ENCODE peak calls at places on chromosomes 13 and 19, in four cellular contexts. Z is activated B cell treated with CpG ODN at 0.5 μM for 24 hours, N is heart left ventricle, B is choroid plexus epithelial cell. D is an unnamed sample.

GRCh38 chr19:6766357-6767080 is 716 bp downstream of the SH2D3A start:
- DNase-seq in Z (no peak), N (no peak), B (no peak), D (no peak)

GRCh38 chr13:28177877-28178276 is 39.5 kb downstream of the PAN3 start:
- DNase-seq in Z (no peak), N (no peak), B (no peak), D (no peak)

GRCh38 chr13:49320975-49321374 is 73.2 kb downstream of the CDADC1 start:
- DNase-seq in Z (no peak), N (no peak), B (peak; percentile 8), D (no peak)

GRCh38 chr13:95281258-95281602 is 20.0 kb downstream of the ABCC4 start:
- DNase-seq in Z (no peak), N (no peak), B (no peak), D (no peak)

GRCh38 chr19:51489113-51489512 is 10.8 kb downstream of the CEACAM18 start:
- DNase-seq in Z (no peak), N (no peak), B (no peak), D (no peak)

GRCh38 chr19:29404951-29405727 is 120.7 kb upstream of the VSTM2B start:
- DNase-seq in Z (no peak), N (peak; percentile 33), B (no peak), D (no peak)

GRCh38 chr13:63288576-63288975 is 1872.9 kb upstream of the PCDH20 start:
- DNase-seq in Z (no peak), N (no peak), B (peak; percentile 42), D (no peak)

GRCh38 chr13:44058586-44059238 is 179.0 kb downstream of the LACC1 start:
- DNase-seq in Z (no peak), N (no peak), B (no peak), D (no peak)

GRCh38 chr19:1417145-1417544 is 9.8 kb downstream of the DAZAP1 start:
- DNase-seq in Z (no peak), N (no peak), B (peak; percentile 88), D (no peak)

GRCh38 chr19:40704491-40705361 is 12.0 kb downstream of the COQ8B start:
- DNase-seq in Z (no peak), N (no peak), B (no peak), D (no peak)

GRCh38 chr19:41682437-41682836 is 5.6 kb downstream of the CEACAM7 start:
- DNase-seq in Z (no peak), N (no peak), B (no peak), D (no peak)

GRCh38 chr13:25085125-25085742 is 10.7 kb upstream of the PABPC3 start:
- DNase-seq in Z (no peak), N (no peak), B (peak; percentile 67), D (peak; percentile 44)

GRCh38 chr13:85772379-85772778 is 26.8 kb downstream of the SLITRK6 start:
- DNase-seq in Z (no peak), N (no peak), B (peak; percentile 25), D (no peak)

GRCh38 chr19:34171539-34171876 is 796 bp upstream of the LSM14A start:
- DNase-seq in Z (no peak), N (no peak), B (peak; percentile 72), D (no peak)

GRCh38 chr13:24032674-24033073 is 127.8 kb upstream of the SPATA13 start:
- DNase-seq in Z (no peak), N (no peak), B (peak; percentile 10), D (no peak)

GRCh38 chr13:100508996-100509395 is 79.6 kb downstream of the GGACT start:
- DNase-seq in Z (no peak), N (no peak), B (peak; percentile 69), D (no peak)

GRCh38 chr13:96444676-96445075 is 354.8 kb downstream of the HS6ST3 start:
- DNase-seq in Z (no peak), N (no peak), B (no peak), D (no peak)

GRCh38 chr19:55813906-55814305 is 17.9 kb downstream of the NLRP11 start:
- DNase-seq in Z (no peak), N (no peak), B (no peak), D (no peak)

GRCh38 chr13:101903890-101904289 is 451.4 kb downstream of the ITGBL1 start:
- DNase-seq in Z (no peak), N (no peak), B (no peak), D (no peak)

GRCh38 chr19:47272448-47273312 is 2.0 kb upstream of the INAFM1 start:
- DNase-seq in Z (no peak), N (peak; percentile 55), B (peak; percentile 77), D (peak; percentile 71)

GRCh38 chr13:94435604-94436226 is 43.8 kb downstream of the DCT start:
- DNase-seq in Z (no peak), N (no peak), B (peak; percentile 75), D (no peak)

GRCh38 chr13:19382111-19382510 is 179.2 kb downstream of the TPTE2 start:
- DNase-seq in Z (no peak), N (no peak), B (no peak), D (no peak)

GRCh38 chr13:33392794-33393371 is 107.3 kb upstream of the STARD13 start:
- DNase-seq in Z (no peak), N (no peak), B (no peak), D (no peak)

GRCh38 chr13:73960474-73960873 is 173.7 kb downstream of the KLF12 start:
- DNase-seq in Z (no peak), N (no peak), B (no peak), D (no peak)

GRCh38 chr19:14758816-14759215 is 19.5 kb downstream of the ADGRE2 start:
- DNase-seq in Z (no peak), N (no peak), B (peak; percentile 5), D (no peak)

GRCh38 chr13:31037351-31037750 is 104.9 kb downstream of the TEX26 start:
- DNase-seq in Z (no peak), N (no peak), B (no peak), D (no peak)

GRCh38 chr13:71046360-71047079 is 820.5 kb downstream of the DACH1 start:
- DNase-seq in Z (no peak), N (no peak), B (no peak), D (no peak)

GRCh38 chr19:6528544-6529121 is 2.2 kb upstream of the TNFSF9 start:
- DNase-seq in Z (peak; percentile 41), N (peak; percentile 84), B (no peak), D (no peak)

GRCh38 chr13:93673885-93674284 is 447.3 kb downstream of the GPC6 start:
- DNase-seq in Z (no peak), N (no peak), B (no peak), D (no peak)

GRCh38 chr19:18282788-18283141 is 1.3 kb upstream of the JUND start:
- DNase-seq in Z (no peak), N (no peak), B (no peak), D (no peak)

GRCh38 chr13:29384466-29384865 is 211.0 kb downstream of the SLC7A1 start:
- DNase-seq in Z (no peak), N (peak; percentile 28), B (no peak), D (no peak)

GRCh38 chr19:17747205-17748098 is 3.8 kb upstream of the FCHO1 start:
- DNase-seq in Z (peak; percentile 97), N (peak; percentile 94), B (peak; percentile 94), D (peak; percentile 98)

GRCh38 chr13:34360702-34361101 is 542.8 kb downstream of the RFC3 start:
- DNase-seq in Z (no peak), N (no peak), B (no peak), D (no peak)

GRCh38 chr19:47766670-47767069 is 11.8 kb upstream of the SELENOW start:
- DNase-seq in Z (no peak), N (no peak), B (no peak), D (no peak)

GRCh38 chr13:48160879-48161278 is 66.0 kb upstream of the MED4 start:
- DNase-seq in Z (no peak), N (peak; percentile 50), B (peak; percentile 20), D (no peak)

DNA sequence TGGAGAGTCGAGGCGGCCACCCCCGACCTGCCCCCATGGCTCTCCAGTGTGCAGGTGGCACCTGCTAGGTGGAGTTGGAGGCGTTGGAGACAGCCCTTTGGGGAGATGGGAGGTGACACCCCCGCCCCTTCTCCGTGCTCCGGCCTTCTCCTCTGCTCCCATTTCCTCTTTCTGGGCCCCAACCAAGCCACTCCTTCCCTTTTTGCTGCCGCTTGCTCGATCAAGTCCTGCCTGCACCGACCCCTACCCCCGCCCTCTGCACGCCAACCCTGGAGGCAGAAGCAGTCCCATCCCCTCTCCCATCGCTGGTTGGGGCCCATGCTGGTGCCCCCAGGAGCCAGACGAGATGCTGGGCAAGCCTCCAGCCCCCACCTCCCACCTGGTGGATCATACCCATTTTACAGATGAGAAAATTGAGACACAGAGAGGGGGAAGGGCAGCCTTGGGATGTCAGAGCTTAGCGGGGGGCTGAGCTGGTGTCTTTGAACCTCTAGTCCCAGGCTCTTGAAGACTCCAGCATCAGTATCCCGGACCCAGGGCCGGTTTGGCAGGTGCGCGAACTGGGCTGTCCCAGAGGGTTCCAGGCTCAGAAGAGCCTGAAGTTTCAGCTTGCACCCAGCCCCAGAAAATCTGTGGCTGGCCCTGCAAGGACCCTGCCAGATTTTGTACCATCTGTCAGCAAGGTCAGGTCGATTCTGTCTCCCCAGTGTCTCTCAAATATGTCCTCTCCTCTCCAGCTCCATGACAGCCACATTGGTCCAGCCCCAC is 10.3 kb downstream of the GNA15 start:
- DNase-seq in Z (no peak), N (peak; percentile 67), B (no peak), D (no peak)
- TF ChIP-seq CTCF in Z (peak; percentile 17), N (peak; percentile 71), B (no peak), D (no peak)

DNA sequence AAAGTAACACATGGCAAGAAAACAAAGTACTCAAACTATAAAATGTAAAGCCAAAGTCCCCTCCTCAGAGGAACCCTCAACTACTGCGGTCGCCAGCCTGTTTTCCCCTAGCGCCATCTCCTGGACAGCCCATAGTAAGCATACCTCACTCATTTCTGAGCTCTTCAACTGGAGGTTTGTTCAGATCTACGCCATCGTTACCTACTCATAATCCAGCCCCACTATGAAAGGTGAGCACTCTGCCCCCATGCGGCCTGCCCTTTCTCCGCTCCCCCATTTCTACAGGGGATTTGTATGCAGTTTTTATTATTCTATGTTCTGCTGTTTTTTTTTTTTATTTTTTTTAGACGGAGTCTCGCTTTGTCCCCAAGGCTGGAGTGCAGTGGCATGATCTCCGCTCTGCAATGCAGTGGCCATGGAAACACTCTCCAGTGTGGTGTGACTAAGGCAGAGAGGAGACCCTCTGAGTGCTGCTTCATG is 26.2 kb downstream of the OPA3 start:
- DNase-seq in Z (peak; percentile 26), N (no peak), B (peak; percentile 74), D (peak; percentile 64)
- TF ChIP-seq CTCF in Z (no peak), N (peak; percentile 52), B (peak; percentile 90), D (peak; percentile 62)

GRCh38 chr13:79898996-79899395 is 418.0 kb downstream of the NDFIP2 start:
- DNase-seq in Z (no peak), N (no peak), B (no peak), D (no peak)
- TF ChIP-seq CTCF in Z (no peak), N (no peak), B (no peak), D (no peak)

DNA sequence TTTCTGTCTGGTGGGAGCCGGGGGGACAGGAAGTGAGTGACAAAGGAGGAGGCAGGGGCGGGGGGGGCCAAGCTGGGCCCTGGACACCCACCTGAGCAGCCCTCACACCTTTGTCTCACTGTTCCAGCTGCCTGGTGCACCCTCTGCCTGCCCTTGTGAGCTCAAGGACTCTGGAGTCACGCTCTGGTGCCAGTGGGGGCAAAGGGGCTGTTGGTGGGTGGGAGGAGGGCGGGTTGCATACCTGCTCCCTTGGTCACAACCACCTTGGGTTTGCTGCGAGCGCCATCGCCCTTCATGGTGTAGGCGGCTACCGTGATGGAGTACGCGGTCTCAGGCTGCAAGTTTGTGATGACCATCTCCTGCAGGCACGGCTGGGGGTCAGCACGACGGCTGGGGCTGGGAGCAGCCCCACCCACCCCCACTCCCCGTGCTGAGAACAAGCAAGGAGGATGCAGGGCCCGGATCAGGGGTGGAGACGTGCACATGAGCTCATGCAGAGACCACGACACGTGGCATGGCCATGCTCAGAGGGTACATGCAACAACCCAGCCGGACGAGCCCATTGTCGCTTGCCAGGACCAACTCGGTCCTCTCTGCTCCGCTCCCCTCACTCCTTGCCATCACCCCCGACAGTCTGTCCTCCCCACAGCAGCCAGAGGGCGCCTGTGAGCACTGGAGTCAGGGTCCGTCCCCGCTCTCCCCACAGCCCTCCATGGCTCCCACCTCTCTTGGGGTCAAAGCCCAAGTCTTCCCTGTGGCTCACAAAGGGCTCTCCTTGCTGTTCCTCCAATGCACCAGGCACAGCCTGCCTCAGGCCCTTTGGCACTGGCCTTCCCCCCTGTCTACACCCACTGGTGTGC is 114.9 kb downstream of the PTPRS start:
- DNase-seq in Z (no peak), N (no peak), B (peak; percentile 6), D (no peak)
- TF ChIP-seq CTCF in Z (no peak), N (peak; percentile 17), B (peak; percentile 69), D (peak; percentile 38)